ENCODE peak calls at places on chromosomes 7 and 10, in four cellular contexts. One of them, this sample, is unnamed.

GRCh38 chr10:97192952-97193435 is 7.2 kb upstream of the SLIT1 start:
- DNase-seq in SK-N-SH: no peak
- DNase-seq in GM12878: no peak
- DNase-seq in HCT116: no peak
- DNase-seq in this sample: no peak

GRCh38 chr7:21107101-21107500 is 320.4 kb upstream of the SP8 start:
- DNase-seq in HCT116: no peak
- DNase-seq in SK-N-SH: no peak
- DNase-seq in GM12878: no peak
- DNase-seq in this sample: no peak

GRCh38 chr7:148622887-148623585 is 32.5 kb downstream of the C7orf33 start:
- DNase-seq in GM12878: no peak
- DNase-seq in SK-N-SH: peak; percentile 72
- DNase-seq in HCT116: no peak
- DNase-seq in this sample: no peak

GRCh38 chr10:71396714-71397339 is at the start of gene CDH23:
- DNase-seq in SK-N-SH: peak; percentile 88
- DNase-seq in HCT116: no peak
- DNase-seq in GM12878: no peak
- DNase-seq in this sample: no peak

GRCh38 chr7:13050703-13051102 is 363.3 kb downstream of the ARL4A start:
- DNase-seq in SK-N-SH: no peak
- DNase-seq in HCT116: no peak
- DNase-seq in GM12878: no peak
- DNase-seq in this sample: peak; percentile 28

GRCh38 chr7:128168667-128169210 is 72.3 kb upstream of the LEP start:
- DNase-seq in GM12878: no peak
- DNase-seq in HCT116: no peak
- DNase-seq in SK-N-SH: peak; percentile 49
- DNase-seq in this sample: no peak

GRCh38 chr10:54800677-54801480 is at the start of gene PCDH15:
- DNase-seq in SK-N-SH: peak; percentile 37
- DNase-seq in GM12878: peak; percentile 1
- DNase-seq in HCT116: no peak
- DNase-seq in this sample: peak; percentile 14

GRCh38 chr7:143248781-143249354 is 14.4 kb upstream of the GSTK1 start:
- DNase-seq in GM12878: no peak
- DNase-seq in SK-N-SH: no peak
- DNase-seq in HCT116: no peak
- DNase-seq in this sample: peak; percentile 78

GRCh38 chr7:155193716-155194115 is 104.0 kb upstream of the INSIG1 start:
- DNase-seq in HCT116: no peak
- DNase-seq in SK-N-SH: no peak
- DNase-seq in GM12878: no peak
- DNase-seq in this sample: no peak

GRCh38 chr7:82506702-82507101 is 63.1 kb upstream of the CACNA2D1 start:
- DNase-seq in HCT116: no peak
- DNase-seq in GM12878: no peak
- DNase-seq in SK-N-SH: no peak
- DNase-seq in this sample: no peak

GRCh38 chr10:99872367-99873162 is 90.1 kb downstream of the ABCC2 start:
- DNase-seq in HCT116: no peak
- DNase-seq in SK-N-SH: no peak
- DNase-seq in GM12878: no peak
- DNase-seq in this sample: peak; percentile 58
- TF ChIP-seq JUND in HCT116: peak; percentile 43
- TF ChIP-seq JUND in SK-N-SH: peak; percentile 7
- TF ChIP-seq JUND in GM12878: no peak
- TF ChIP-seq JUND in this sample: no peak

DNA sequence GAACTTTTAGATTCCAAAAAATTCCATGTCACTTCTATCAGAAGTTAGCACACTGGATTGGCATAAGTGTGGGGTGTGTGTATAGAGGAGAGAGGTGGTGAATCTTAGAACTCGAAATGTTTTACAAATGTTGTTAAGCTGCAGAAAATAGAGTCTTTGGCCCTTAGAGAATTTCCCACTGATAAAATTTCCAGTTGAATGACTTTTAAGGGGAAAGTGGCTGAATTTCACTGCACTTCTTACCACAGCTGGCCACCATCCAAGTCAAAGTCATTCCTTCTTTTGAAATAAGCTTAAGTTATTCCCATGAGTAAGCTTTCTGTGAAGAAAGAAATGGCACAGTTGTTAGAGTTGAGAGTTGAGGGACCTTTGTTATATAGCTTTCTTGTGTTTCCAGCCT is 13.8 kb downstream of the VCL start:
- DNase-seq in SK-N-SH: no peak
- DNase-seq in GM12878: no peak
- DNase-seq in HCT116: no peak
- DNase-seq in this sample: no peak
- TF ChIP-seq JUND in SK-N-SH: no peak
- TF ChIP-seq JUND in GM12878: no peak
- TF ChIP-seq JUND in HCT116: no peak
- TF ChIP-seq JUND in this sample: no peak

DNA sequence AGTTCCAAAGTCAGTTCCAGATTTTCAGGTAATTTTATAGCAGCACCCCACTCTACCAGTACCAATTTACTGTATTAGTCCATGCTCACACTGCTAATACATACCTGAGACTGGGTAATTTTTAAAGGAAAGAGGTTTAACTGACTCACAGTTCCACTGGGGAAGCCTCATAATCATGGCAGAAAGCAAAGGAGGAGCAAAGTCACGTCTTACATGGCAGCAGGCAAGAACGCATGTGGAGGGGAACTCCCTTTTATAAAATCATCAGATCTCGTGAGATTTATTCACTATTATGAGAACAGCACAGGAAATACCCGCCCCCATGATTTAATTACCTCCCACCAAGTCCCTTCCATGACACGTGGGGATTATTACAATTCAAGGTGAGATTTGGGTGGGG is 142.4 kb downstream of the AHR start:
- DNase-seq in HCT116: no peak
- DNase-seq in GM12878: no peak
- DNase-seq in SK-N-SH: no peak
- DNase-seq in this sample: no peak
- TF ChIP-seq JUND in HCT116: no peak
- TF ChIP-seq JUND in GM12878: no peak
- TF ChIP-seq JUND in SK-N-SH: no peak
- TF ChIP-seq JUND in this sample: no peak

GRCh38 chr10:66025186-66025585 is 900.6 kb upstream of the LRRTM3 start:
- DNase-seq in HCT116: no peak
- DNase-seq in SK-N-SH: no peak
- DNase-seq in GM12878: no peak
- DNase-seq in this sample: no peak
- TF ChIP-seq JUND in HCT116: no peak
- TF ChIP-seq JUND in SK-N-SH: no peak
- TF ChIP-seq JUND in GM12878: no peak
- TF ChIP-seq JUND in this sample: no peak

GRCh38 chr10:132480356-132480755 is 57.2 kb upstream of the INPP5A start:
- DNase-seq in GM12878: no peak
- DNase-seq in SK-N-SH: no peak
- DNase-seq in HCT116: no peak
- DNase-seq in this sample: no peak

GRCh38 chr10:132481690-132482089 is 55.9 kb upstream of the INPP5A start:
- DNase-seq in SK-N-SH: no peak
- DNase-seq in GM12878: no peak
- DNase-seq in HCT116: no peak
- DNase-seq in this sample: no peak

GRCh38 chr10:132479603-132480221 is 57.9 kb upstream of the INPP5A start:
- DNase-seq in HCT116: no peak
- DNase-seq in GM12878: no peak
- DNase-seq in SK-N-SH: no peak
- DNase-seq in this sample: no peak

GRCh38 chr10:132483394-132483793 is 54.2 kb upstream of the INPP5A start:
- DNase-seq in GM12878: no peak
- DNase-seq in SK-N-SH: no peak
- DNase-seq in HCT116: no peak
- DNase-seq in this sample: no peak

DNA sequence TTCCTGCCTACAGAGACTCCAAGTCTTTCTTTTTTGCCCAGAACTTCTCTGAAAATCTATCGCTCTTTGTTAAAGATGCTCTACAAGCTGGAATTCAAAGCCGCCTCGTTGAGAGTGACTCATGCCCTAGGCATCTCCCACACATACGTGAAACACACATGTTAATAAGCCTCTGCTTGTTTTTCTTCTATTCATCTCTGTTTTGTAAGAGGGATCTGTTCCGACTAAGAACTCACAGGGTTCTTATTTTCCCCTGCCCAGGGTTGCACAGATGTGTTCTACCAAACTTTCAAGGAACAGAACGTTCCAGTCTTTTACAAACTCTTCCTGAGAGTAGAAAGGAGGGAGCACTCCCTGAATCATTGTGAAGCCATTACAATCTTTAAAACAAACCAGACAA is 55.5 kb upstream of the INPP5A start:
- DNase-seq in HCT116: no peak
- DNase-seq in GM12878: no peak
- DNase-seq in SK-N-SH: no peak
- DNase-seq in this sample: peak; percentile 44
- TF ChIP-seq JUND in HCT116: no peak
- TF ChIP-seq JUND in GM12878: no peak
- TF ChIP-seq JUND in SK-N-SH: no peak
- TF ChIP-seq JUND in this sample: no peak

DNA sequence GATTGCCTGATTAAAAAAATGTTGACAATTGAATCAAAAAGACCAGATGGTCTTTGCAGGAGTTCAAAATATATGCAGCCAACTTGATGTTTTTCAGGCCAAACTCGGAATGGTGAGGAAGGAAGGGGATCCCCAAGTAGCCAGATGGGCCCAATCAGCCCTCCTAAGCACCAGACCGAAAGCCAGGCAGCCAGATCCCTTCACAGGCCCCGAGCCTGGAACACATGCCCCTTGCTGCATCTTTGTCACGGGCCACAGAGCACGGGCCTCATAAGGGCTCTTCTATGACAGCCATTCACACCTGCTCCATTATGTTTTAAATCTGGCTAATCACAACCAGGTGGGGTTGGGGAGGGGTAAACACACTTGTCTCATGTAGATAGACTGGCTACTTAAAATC is 31.7 kb downstream of the SCRN1 start:
- DNase-seq in GM12878: no peak
- DNase-seq in SK-N-SH: peak; percentile 50
- DNase-seq in HCT116: no peak
- DNase-seq in this sample: no peak
- TF ChIP-seq JUND in GM12878: no peak
- TF ChIP-seq JUND in SK-N-SH: no peak
- TF ChIP-seq JUND in HCT116: no peak
- TF ChIP-seq JUND in this sample: no peak

GRCh38 chr7:778968-779451 is 51.9 kb upstream of the PRKAR1B start:
- DNase-seq in SK-N-SH: peak; percentile 98
- DNase-seq in GM12878: no peak
- DNase-seq in HCT116: no peak
- DNase-seq in this sample: no peak
- TF ChIP-seq JUND in SK-N-SH: no peak
- TF ChIP-seq JUND in GM12878: no peak
- TF ChIP-seq JUND in HCT116: no peak
- TF ChIP-seq JUND in this sample: no peak